ENCODE peak calls at places on chromosomes 5 and 9, in seven cellular contexts. T is RWPE1; Z is neural crest cell; J is mucosa of descending colon; B is Kasumi-1; K is naive thymus-derived CD4-positive, alpha-beta T cell; L is stimulated activated naive CD4-positive, alpha-beta T cell. D is an unnamed sample.
A peak's percentile ranks its signal among the peaks of the same experiment; 100 is the strongest.

GRCh38 chr5:2714805-2715204 is 36.7 kb downstream of the IRX2 start:
- DNase-seq in K (no peak), Z (no peak), J (no peak), B (no peak), T (no peak), L (no peak), D (no peak)

GRCh38 chr9:98958271-98958989 is 14.7 kb downstream of the COL15A1 start:
- DNase-seq in Z (no peak), L (no peak), J (peak; percentile 14), T (no peak), K (no peak), B (no peak), D (no peak)

GRCh38 chr5:40150896-40151295 is 528.8 kb upstream of the PTGER4 start:
- DNase-seq in K (no peak), L (no peak), J (no peak), T (no peak), Z (no peak), B (no peak), D (no peak)

GRCh38 chr9:124449381-124450151 is 685 bp upstream of the ADGRD2 start:
- DNase-seq in L (no peak), K (no peak), T (no peak), Z (no peak), B (no peak), J (no peak), D (no peak)

GRCh38 chr9:90665072-90665471 is 22.4 kb upstream of the DIRAS2 start:
- DNase-seq in L (no peak), B (no peak), J (no peak), Z (no peak), K (no peak), T (no peak), D (no peak)

GRCh38 chr9:1722404-1722803 is 292.7 kb upstream of the SMARCA2 start:
- DNase-seq in J (peak; percentile 14), L (no peak), Z (no peak), B (no peak), T (no peak), K (no peak), D (no peak)

GRCh38 chr9:27425827-27426716 is 98.0 kb upstream of the IFNK start:
- DNase-seq in B (no peak), J (no peak), K (no peak), Z (no peak), L (no peak), T (no peak), D (no peak)

GRCh38 chr9:89872426-89872912 is 267.7 kb downstream of the GADD45G start:
- DNase-seq in K (no peak), J (no peak), Z (no peak), L (no peak), T (no peak), B (no peak), D (no peak)

GRCh38 chr9:108297025-108297424 is 558.8 kb downstream of the ACTL7B start:
- DNase-seq in J (peak; percentile 13), L (no peak), T (no peak), Z (no peak), B (peak; percentile 62), K (no peak), D (no peak)

GRCh38 chr5:16160706-16161105 is 18.9 kb downstream of the MARCHF11 start:
- DNase-seq in Z (peak; percentile 18), K (no peak), L (peak; percentile 7), B (peak; percentile 82), T (peak; percentile 36), J (peak; percentile 44), D (peak; percentile 23)

GRCh38 chr5:178213748-178214151 is 9.4 kb downstream of the HNRNPAB start:
- DNase-seq in Z (no peak), K (no peak), B (no peak), J (peak; percentile 78), T (no peak), L (no peak), D (no peak)

GRCh38 chr5:150573216-150573615 is 65.3 kb downstream of the NDST1 start:
- DNase-seq in J (no peak), L (no peak), K (no peak), T (no peak), B (no peak), Z (no peak), D (no peak)

GRCh38 chr5:151020304-151021031 is at the start of gene GPX3:
- DNase-seq in T (no peak), L (no peak), B (peak; percentile 3), K (peak; percentile 9), J (peak; percentile 84), Z (peak; percentile 62), D (peak; percentile 21)

GRCh38 chr9:122265265-122265900 is 701 bp downstream of the MRRF start:
- DNase-seq in L (peak; percentile 25), B (peak; percentile 54), T (no peak), Z (no peak), K (peak; percentile 27), J (peak; percentile 43), D (no peak)

GRCh38 chr9:112487008-112487798 is 576 bp downstream of the KIAA1958 start:
- DNase-seq in K (peak; percentile 56), T (peak; percentile 81), L (peak; percentile 63), J (peak; percentile 76), Z (peak; percentile 56), B (peak; percentile 57), D (peak; percentile 47)

GRCh38 chr5:173630724-173631365 is 14.4 kb upstream of the BOD1 start:
- DNase-seq in Z (no peak), J (no peak), T (no peak), L (no peak), B (no peak), K (no peak), D (no peak)

GRCh38 chr9:91422832-91423711 is 560 bp downstream of the NFIL3 start:
- DNase-seq in B (peak; percentile 28), J (peak; percentile 75), L (peak; percentile 63), T (peak; percentile 84), Z (peak; percentile 45), K (peak; percentile 61), D (peak; percentile 33)

GRCh38 chr5:135705230-135705631 is 126.4 kb upstream of the CXCL14 start:
- DNase-seq in T (peak; percentile 81), J (no peak), K (no peak), Z (no peak), L (no peak), B (no peak), D (no peak)

GRCh38 chr5:141941307-141941706 is 16.7 kb downstream of the PCDH12 start:
- DNase-seq in B (no peak), T (peak; percentile 62), L (no peak), Z (no peak), K (no peak), J (no peak), D (no peak)

GRCh38 chr9:125509476-125509875 is 197.5 kb downstream of the MAPKAP1 start:
- DNase-seq in T (no peak), J (no peak), K (no peak), L (no peak), Z (no peak), B (no peak), D (no peak)

GRCh38 chr5:125032286-125032685 is 285.8 kb upstream of the ZNF608 start:
- DNase-seq in B (no peak), K (no peak), Z (no peak), L (no peak), J (no peak), T (no peak), D (no peak)

GRCh38 chr5:126386146-126386545 is 37.1 kb upstream of the GRAMD2B start:
- DNase-seq in Z (no peak), L (no peak), J (no peak), B (no peak), K (no peak), T (no peak), D (no peak)

GRCh38 chr5:36982146-36982545 is 105.6 kb downstream of the NIPBL start:
- DNase-seq in B (no peak), T (peak; percentile 20), J (no peak), Z (no peak), K (no peak), L (no peak), D (no peak)

GRCh38 chr5:169099801-169100734 is 200.9 kb downstream of the SLIT3 start:
- DNase-seq in J (no peak), Z (no peak), L (no peak), T (no peak), K (no peak), B (no peak), D (no peak)

GRCh38 chr5:59746261-59746765 is 147.2 kb downstream of the PDE4D start:
- DNase-seq in Z (no peak), L (no peak), J (peak; percentile 24), T (peak; percentile 64), K (no peak), B (no peak), D (no peak)

GRCh38 chr5:153880094-153880493 is 158.6 kb downstream of the FAM114A2 start:
- DNase-seq in T (no peak), J (no peak), B (no peak), Z (no peak), L (no peak), K (no peak), D (no peak)

GRCh38 chr9:96135904-96136303 is 166.1 kb downstream of the HSD17B3 start:
- DNase-seq in K (no peak), L (no peak), B (no peak), T (no peak), J (no peak), Z (no peak), D (no peak)

GRCh38 chr5:146243217-146243616 is 39.8 kb downstream of the RBM27 start:
- DNase-seq in B (no peak), K (no peak), J (no peak), L (no peak), Z (no peak), T (no peak), D (no peak)

GRCh38 chr5:76765249-76765648 is 49.3 kb downstream of the F2R start:
- DNase-seq in B (no peak), J (no peak), K (no peak), L (no peak), T (no peak), Z (no peak), D (no peak)

GRCh38 chr9:91790912-91791311 is 159.1 kb downstream of the ROR2 start:
- DNase-seq in Z (no peak), B (no peak), K (no peak), L (no peak), T (no peak), J (no peak), D (no peak)

GRCh38 chr5:10977011-10977410 is 216.0 kb upstream of the DAP start:
- DNase-seq in K (no peak), J (no peak), Z (no peak), T (no peak), B (peak; percentile 43), L (no peak), D (no peak)

GRCh38 chr5:180085837-180086236 is 14.3 kb upstream of the RNF130 start:
- DNase-seq in T (no peak), K (peak; percentile 78), B (no peak), Z (no peak), L (peak; percentile 74), J (no peak), D (no peak)

GRCh38 chr5:4036861-4037260 is 441.2 kb downstream of the IRX1 start:
- DNase-seq in J (no peak), B (no peak), Z (no peak), T (no peak), K (no peak), L (no peak), D (no peak)